ENCODE peak calls at places on chromosomes 3 and 15, in nine cellular contexts. Z is ureter, T is AG20443, P is RPMI7951, K is aorta, H is adipocyte, E is Kasumi-1, C is HTR-8/SVneo, S is NCI-H2029 treated with DMSO at 0.1 percent for 48 hours. A is an unnamed sample.
A peak's percentile ranks its signal among the peaks of the same experiment; 100 is the strongest.

GRCh38 chr3:127754411-127755304 is 67.7 kb downstream of the MGLL start:
- DNase-seq in S (no peak), P (no peak), C (no peak), K (no peak), Z (no peak), E (no peak), T (no peak), H (no peak), A (no peak)

GRCh38 chr3:109023656-109024254 is 70.1 kb upstream of the GUCA1C start:
- DNase-seq in P (peak; percentile 44), Z (no peak), H (peak; percentile 64), K (no peak), T (peak; percentile 36), C (peak; percentile 27), E (peak; percentile 67), S (peak; percentile 14), A (peak; percentile 27)

GRCh38 chr3:183390844-183391243 is 37.6 kb downstream of the MCF2L2 start:
- DNase-seq in Z (no peak), S (no peak), E (no peak), T (no peak), P (no peak), K (no peak), H (no peak), C (no peak), A (no peak)

GRCh38 chr15:45402955-45403892 is 24.9 kb upstream of the GATM start:
- DNase-seq in H (peak; percentile 65), P (peak; percentile 51), E (no peak), K (peak; percentile 81), T (peak; percentile 47), C (peak; percentile 11), S (no peak), Z (peak; percentile 45), A (peak; percentile 44)

GRCh38 chr3:78368576-78369345 is 1328.9 kb downstream of the ROBO2 start:
- DNase-seq in P (no peak), Z (no peak), S (no peak), E (no peak), C (no peak), T (no peak), H (no peak), K (no peak), A (no peak)

GRCh38 chr3:195546130-195546560 is 3.0 kb upstream of the PPP1R2 start:
- DNase-seq in P (peak; percentile 96), T (peak; percentile 84), C (no peak), K (peak; percentile 88), S (no peak), Z (peak; percentile 62), H (peak; percentile 90), E (no peak), A (peak; percentile 65)

GRCh38 chr3:65952842-65953241 is 85.9 kb downstream of the MAGI1 start:
- DNase-seq in T (no peak), K (no peak), E (no peak), P (no peak), C (no peak), S (no peak), H (no peak), Z (no peak), A (no peak)

GRCh38 chr3:149958171-149958796 is 12.4 kb downstream of the PFN2 start:
- DNase-seq in T (no peak), C (no peak), Z (no peak), H (no peak), P (no peak), E (no peak), K (no peak), S (no peak), A (no peak)

GRCh38 chr15:40984963-40985362 is 31.7 kb downstream of the CHAC1 start:
- DNase-seq in C (no peak), E (no peak), T (peak; percentile 82), H (peak; percentile 75), K (no peak), S (no peak), P (peak; percentile 96), Z (no peak), A (peak; percentile 81)

GRCh38 chr3:193248848-193249468 is 7.9 kb downstream of the PLAAT1 start:
- DNase-seq in Z (no peak), P (no peak), T (no peak), E (no peak), H (no peak), C (no peak), K (no peak), S (no peak), A (no peak)

GRCh38 chr3:188734395-188734794 is 437.4 kb upstream of the TPRG1 start:
- DNase-seq in E (no peak), S (no peak), T (no peak), P (no peak), K (no peak), Z (no peak), C (no peak), H (peak; percentile 38), A (no peak)

GRCh38 chr3:184261270-184262165 is at the start of gene CAMK2N2:
- DNase-seq in C (peak; percentile 90), S (peak; percentile 75), T (peak; percentile 83), E (peak; percentile 29), Z (no peak), K (peak; percentile 85), P (peak; percentile 72), H (peak; percentile 72), A (peak; percentile 89)